ENCODE peak calls at places on chromosomes 3 and 15, in nine cellular contexts. M is cardiac muscle cell; U is right atrium auricular region; V is uterus; W is ascending aorta; J is BE2C; Q is IMR-90; I is brain microvascular endothelial cell; L is CD8-positive, alpha-beta T cell. N is an unnamed sample. For H3K36me3, the result is how much of the 10 kb centered on the place peaks cover.

GRCh38 chr3:154852515-154852914 is 227.6 kb upstream of the MME start:
- DNase-seq in W (no peak), L (no peak), M (no peak), I (no peak), Q (peak), J (no peak), U (no peak), V (no peak), N (no peak)

GRCh38 chr3:52615178-52615577 is 70.5 kb downstream of the PBRM1 start:
- DNase-seq in M (no peak), I (no peak), J (no peak), U (no peak), W (no peak), V (no peak), Q (peak), L (no peak), N (no peak)

GRCh38 chr15:31487811-31488436 is 161.3 kb downstream of the KLF13 start:
- DNase-seq in V (no peak), W (no peak), L (peak), M (no peak), J (no peak), U (peak), I (peak), Q (peak), N (no peak)

GRCh38 chr15:76987276-76987675 is 7.7 kb upstream of the PSTPIP1 start:
- DNase-seq in W (peak), U (no peak), M (no peak), V (no peak), L (peak), Q (no peak), J (no peak), I (no peak), N (no peak)

GRCh38 chr3:124760601-124761000 is 30.3 kb downstream of the UMPS start:
- DNase-seq in J (no peak), W (no peak), I (peak), L (no peak), M (no peak), Q (peak), V (no peak), U (no peak), N (no peak)

GRCh38 chr3:195550723-195551122 is 7.6 kb upstream of the PPP1R2 start:
- DNase-seq in I (no peak), J (no peak), V (no peak), M (no peak), U (no peak), L (no peak), Q (no peak), W (no peak), N (no peak)

GRCh38 chr3:194121881-194122280 is 14.1 kb upstream of the HES1 start:
- DNase-seq in U (no peak), I (no peak), W (no peak), V (no peak), J (no peak), Q (peak), M (no peak), L (no peak), N (no peak)

GRCh38 chr3:186612065-186612464 is 795 bp upstream of the AHSG start:
- DNase-seq in Q (no peak), I (no peak), W (no peak), J (no peak), L (no peak), V (no peak), M (no peak), U (no peak), N (no peak)

GRCh38 chr15:90143176-90143655 is 40.9 kb upstream of the IDH2 start:
- DNase-seq in M (peak), L (peak), W (no peak), V (no peak), I (peak), Q (peak), J (peak), U (no peak), N (peak)

GRCh38 chr3:70120360-70120966 is 120.9 kb downstream of the SAMMSON start:
- DNase-seq in M (peak), Q (peak), W (peak), I (peak), V (no peak), U (peak), J (peak), L (no peak), N (peak)

GRCh38 chr15:72358532-72359180 is 17.2 kb downstream of the HEXA start:
- DNase-seq in M (no peak), Q (peak), U (peak), L (no peak), I (peak), W (no peak), J (peak), V (peak), N (peak)

GRCh38 chr15:78878356-78878755 is 5.7 kb downstream of the MORF4L1 start:
- DNase-seq in W (no peak), U (no peak), J (no peak), L (no peak), V (no peak), M (no peak), Q (peak), I (peak), N (no peak)

GRCh38 chr3:81550415-81550814 is 211.0 kb downstream of the GBE1 start:
- DNase-seq in V (no peak), M (no peak), L (no peak), J (no peak), W (no peak), Q (peak), I (peak), U (no peak), N (no peak)

GRCh38 chr3:117036259-117036799 is 326.8 kb downstream of the TUSC7 start:
- DNase-seq in V (peak), Q (peak), W (peak), L (no peak), M (no peak), J (peak), U (peak), I (peak), N (peak)

GRCh38 chr15:31080618-31081017 is 20.9 kb downstream of the TRPM1 start:
- DNase-seq in U (peak), J (peak), V (peak), M (peak), I (no peak), Q (no peak), W (no peak), L (no peak), N (peak)

GRCh38 chr3:178107804-178108203 is 428.4 kb upstream of the KCNMB2 start:
- DNase-seq in J (no peak), W (no peak), I (no peak), M (no peak), U (no peak), L (no peak), V (no peak), Q (no peak), N (no peak)

GRCh38 chr15:85477730-85478129 is 97.3 kb downstream of the AKAP13 start:
- DNase-seq in U (no peak), J (no peak), L (no peak), W (no peak), Q (peak), M (no peak), I (peak), V (no peak), N (no peak)

GRCh38 chr3:31009881-31010280 is 115.4 kb upstream of the GADL1 start:
- DNase-seq in U (no peak), M (peak), Q (no peak), V (no peak), W (no peak), L (no peak), I (no peak), J (no peak), N (no peak)

GRCh38 chr3:173397161-173398110 is at the start of gene NLGN1:
- DNase-seq in J (peak), Q (peak), M (peak), W (peak), I (peak), L (no peak), U (peak), V (peak), N (peak)

GRCh38 chr15:89971592-89971997 is 29.5 kb upstream of the ZNF710 start:
- DNase-seq in U (no peak), L (peak), M (peak), J (peak), Q (peak), I (peak), V (peak), W (no peak), N (peak)

GRCh38 chr3:61493339-61493738 is 68.0 kb upstream of the PTPRG start:
- DNase-seq in Q (no peak), M (no peak), I (no peak), J (no peak), U (no peak), V (no peak), W (no peak), L (no peak), N (no peak)

GRCh38 chr3:126550488-126551051 is 8.2 kb downstream of the C3orf22 start:
- DNase-seq in I (no peak), J (peak), V (peak), Q (no peak), W (peak), L (peak), M (no peak), U (peak), N (peak)

GRCh38 chr3:99875573-99875924 is 57.9 kb downstream of the CMSS1 start:
- DNase-seq in Q (peak), V (no peak), J (no peak), W (no peak), M (peak), U (no peak), I (peak), L (no peak), N (no peak)

GRCh38 chr15:83092309-83092976 is 15.0 kb upstream of the TM6SF1 start:
- DNase-seq in L (no peak), I (peak), Q (peak), W (peak), V (peak), J (no peak), M (peak), U (peak), N (peak)

GRCh38 chr3:112610121-112610520 is 30.8 kb downstream of the CCDC80 start:
- DNase-seq in M (no peak), W (no peak), Q (peak), U (no peak), V (no peak), J (no peak), I (peak), L (no peak), N (no peak)

GRCh38 chr3:83946045-83946444 is 1012.7 kb upstream of the CADM2 start:
- DNase-seq in M (no peak), J (no peak), L (no peak), V (no peak), Q (no peak), W (no peak), U (no peak), I (no peak), N (no peak)

GRCh38 chr3:30751610-30752299 is 142.7 kb downstream of the GADL1 start:
- DNase-seq in J (peak), M (peak), V (peak), Q (peak), I (peak), U (no peak), L (peak), W (no peak), N (peak)

GRCh38 chr3:40505599-40506462 is at the start of gene ZNF620:
- DNase-seq in U (peak), M (peak), I (peak), J (peak), V (peak), W (peak), L (peak), Q (peak), N (peak)
- TF ChIP-seq CTCF in U (peak), M (peak), I (peak), J (peak), V (no peak), W (peak), L (peak), Q (no peak), N (peak)

GRCh38 chr3:49358884-49359225 is 702 bp upstream of the GPX1 start:
- DNase-seq in W (no peak), U (no peak), L (no peak), J (no peak), V (no peak), I (no peak), M (no peak), Q (no peak), N (no peak)
- H3K36me3 ChIP-seq in W (half or more), U (half or more), L (under half), J (under half), V (under half), I (half or more), M (under half), Q (under half), N (under half)

DNA sequence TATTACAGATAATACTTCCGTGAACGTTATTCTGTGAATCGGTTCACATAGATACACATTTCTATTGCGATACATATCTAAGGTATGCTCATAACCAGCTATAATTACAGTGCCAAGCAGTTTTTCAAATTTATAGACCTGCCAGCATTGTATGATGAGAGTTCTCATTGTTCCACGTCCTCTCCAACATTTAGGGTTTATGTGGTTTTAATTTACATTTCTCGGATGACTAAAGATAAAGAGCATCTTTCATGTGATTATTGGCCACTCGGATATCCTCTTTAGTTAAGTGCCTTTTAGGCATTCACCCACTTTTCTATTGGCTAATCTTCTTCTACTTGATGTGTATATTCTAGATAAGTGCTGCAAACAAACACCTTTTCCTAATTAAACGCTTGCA is 134.7 kb upstream of the CCDC54 start:
- DNase-seq in M (no peak), J (no peak), L (no peak), Q (no peak), W (no peak), I (no peak), V (no peak), U (no peak), N (no peak)
- TF ChIP-seq CTCF in M (no peak), J (no peak), L (no peak), Q (no peak), W (no peak), I (no peak), V (no peak), U (no peak), N (no peak)

DNA sequence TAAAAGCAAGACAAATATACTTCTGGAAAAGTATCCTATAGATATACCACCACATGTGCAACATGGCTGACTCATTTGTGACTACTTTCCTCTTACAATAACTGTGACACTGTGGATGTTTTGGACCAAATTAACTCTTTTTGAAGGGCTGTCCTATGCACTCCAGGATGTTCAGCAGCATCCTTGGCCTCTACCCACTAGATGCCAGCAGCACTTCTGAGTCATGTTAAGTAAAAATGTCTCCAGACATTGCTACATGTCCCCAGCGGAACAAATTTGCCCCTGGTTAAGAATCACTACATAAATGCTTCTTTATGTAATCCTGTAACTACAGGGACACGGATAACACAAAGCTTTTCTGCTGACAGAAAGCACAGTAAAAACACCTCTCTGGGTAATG is 32.0 kb downstream of the RUVBL1 start:
- DNase-seq in M (no peak), V (no peak), I (no peak), J (no peak), W (no peak), Q (peak), U (no peak), L (no peak), N (no peak)
- H3K36me3 ChIP-seq in M (under half), V (under half), I (under half), J (half or more), W (under half), Q (under half), U (under half), L (under half), N (under half)

GRCh38 chr3:138945646-138946553 is 1.0 kb downstream of the FOXL2 start:
- DNase-seq in V (no peak), L (no peak), U (no peak), M (peak), J (no peak), W (no peak), I (no peak), Q (peak), N (peak)
- TF ChIP-seq CTCF in V (no peak), L (no peak), U (no peak), M (peak), J (no peak), W (no peak), I (peak), Q (peak), N (peak)

GRCh38 chr15:28125673-28126651 is 26.8 kb upstream of the OCA2 start:
- DNase-seq in Q (peak), V (no peak), J (no peak), W (peak), M (peak), U (no peak), I (peak), L (no peak), N (no peak)
- H3K36me3 ChIP-seq in Q (under half), V (under half), J (under half), W (under half), M (under half), U (half or more), I (under half), L (under half), N (under half)

GRCh38 chr15:88479169-88479568 is 11.7 kb downstream of the MRPS11 start:
- DNase-seq in V (no peak), U (no peak), W (no peak), Q (no peak), L (no peak), I (no peak), J (no peak), M (no peak), N (no peak)
- TF ChIP-seq CTCF in V (no peak), U (no peak), W (no peak), Q (no peak), L (no peak), I (peak), J (peak), M (no peak), N (no peak)

GRCh38 chr3:58117561-58118305 is 93.0 kb downstream of the DNASE1L3 start:
- DNase-seq in L (no peak), V (peak), W (peak), M (no peak), I (peak), Q (peak), U (peak), J (no peak), N (no peak)

GRCh38 chr3:58122936-58123700 is 87.7 kb downstream of the DNASE1L3 start:
- DNase-seq in J (no peak), L (no peak), Q (no peak), U (no peak), M (no peak), W (no peak), V (no peak), I (no peak), N (no peak)

GRCh38 chr3:58119221-58119620 is 91.6 kb downstream of the DNASE1L3 start:
- DNase-seq in I (no peak), M (no peak), V (no peak), Q (no peak), U (no peak), W (no peak), L (no peak), J (no peak), N (no peak)

GRCh38 chr3:58121183-58121582 is 89.6 kb downstream of the DNASE1L3 start:
- DNase-seq in W (no peak), I (no peak), J (no peak), U (no peak), M (no peak), V (no peak), Q (no peak), L (no peak), N (no peak)

GRCh38 chr3:58120075-58120812 is 90.5 kb downstream of the DNASE1L3 start:
- DNase-seq in M (no peak), W (no peak), Q (no peak), I (no peak), J (no peak), V (peak), L (no peak), U (peak), N (no peak)
- H3K36me3 ChIP-seq in M (under half), W (half or more), Q (half or more), I (half or more), J (under half), V (under half), L (under half), U (under half), N (under half)